ENCODE peak calls at places on chromosomes 4 and X, in nine cellular contexts. S is tibial nerve; K is mucosa of descending colon; C is lung; N is GM23248; B is HepG2; Y is kidney; E is fibroblast of lung; G is effector memory CD4-positive, alpha-beta T cell. Q is an unnamed sample.
A peak's percentile ranks its signal among the peaks of the same experiment; 100 is the strongest.

GRCh38 chr4:137425281-137425680 is 107.0 kb downstream of the PCDH18 start:
- DNase-seq in E (no peak), Y (no peak), N (no peak), S (no peak), C (no peak), K (no peak), B (no peak), G (no peak), Q (no peak)

GRCh38 chrX:103607385-103608304 is at the start of gene TCEAL3:
- DNase-seq in N (peak; percentile 76), E (peak; percentile 35), Y (peak; percentile 88), K (peak; percentile 44), S (peak; percentile 31), G (peak; percentile 38), B (no peak), C (peak; percentile 47), Q (peak; percentile 22)

GRCh38 chrX:108177321-108177990 is 85.9 kb downstream of the ATG4A start:
- DNase-seq in S (no peak), N (no peak), E (no peak), Y (no peak), G (no peak), B (no peak), K (no peak), C (no peak), Q (no peak)

GRCh38 chr4:14333616-14334015 is 668.7 kb upstream of the CPEB2 start:
- DNase-seq in S (no peak), B (no peak), N (no peak), G (no peak), K (no peak), C (no peak), E (no peak), Y (no peak), Q (no peak)

GRCh38 chr4:147530723-147531122 is 49.8 kb downstream of the EDNRA start:
- DNase-seq in B (no peak), Y (no peak), G (no peak), N (no peak), K (no peak), S (no peak), E (no peak), C (no peak), Q (no peak)

GRCh38 chrX:107506596-107507031 is 57.2 kb downstream of the FRMPD3 start:
- DNase-seq in C (no peak), B (no peak), E (no peak), K (no peak), S (no peak), Y (no peak), G (no peak), N (no peak), Q (no peak)

GRCh38 chr4:85720736-85721135 is 245.8 kb downstream of the ARHGAP24 start:
- DNase-seq in N (peak; percentile 62), Y (no peak), K (no peak), E (peak; percentile 55), G (no peak), S (no peak), B (peak; percentile 7), C (no peak), Q (no peak)

GRCh38 chr4:11908712-11909111 is 480.0 kb upstream of the HS3ST1 start:
- DNase-seq in C (no peak), B (no peak), N (no peak), E (no peak), S (no peak), Y (no peak), K (no peak), G (no peak), Q (no peak)

GRCh38 chr4:171473155-171473554 is 340.0 kb upstream of the GALNTL6 start:
- DNase-seq in C (no peak), E (no peak), N (no peak), S (no peak), K (no peak), B (no peak), G (no peak), Y (no peak), Q (no peak)

GRCh38 chr4:89171176-89171575 is 59.8 kb downstream of the TIGD2 start:
- DNase-seq in N (no peak), K (no peak), B (no peak), C (no peak), Y (no peak), E (peak; percentile 15), G (no peak), S (no peak), Q (no peak)

GRCh38 chr4:89174784-89175183 is 63.5 kb downstream of the TIGD2 start:
- DNase-seq in K (no peak), C (no peak), Y (no peak), S (no peak), B (no peak), N (no peak), E (no peak), G (no peak), Q (no peak)

GRCh38 chr4:89172865-89173264 is 61.5 kb downstream of the TIGD2 start:
- DNase-seq in E (no peak), G (no peak), Y (no peak), C (no peak), N (no peak), K (no peak), B (peak; percentile 7), S (no peak), Q (no peak)

GRCh38 chr4:89175611-89176010 is 64.3 kb downstream of the TIGD2 start:
- DNase-seq in E (no peak), Y (no peak), K (peak; percentile 28), B (no peak), C (no peak), N (no peak), S (no peak), G (no peak), Q (no peak)

DNA sequence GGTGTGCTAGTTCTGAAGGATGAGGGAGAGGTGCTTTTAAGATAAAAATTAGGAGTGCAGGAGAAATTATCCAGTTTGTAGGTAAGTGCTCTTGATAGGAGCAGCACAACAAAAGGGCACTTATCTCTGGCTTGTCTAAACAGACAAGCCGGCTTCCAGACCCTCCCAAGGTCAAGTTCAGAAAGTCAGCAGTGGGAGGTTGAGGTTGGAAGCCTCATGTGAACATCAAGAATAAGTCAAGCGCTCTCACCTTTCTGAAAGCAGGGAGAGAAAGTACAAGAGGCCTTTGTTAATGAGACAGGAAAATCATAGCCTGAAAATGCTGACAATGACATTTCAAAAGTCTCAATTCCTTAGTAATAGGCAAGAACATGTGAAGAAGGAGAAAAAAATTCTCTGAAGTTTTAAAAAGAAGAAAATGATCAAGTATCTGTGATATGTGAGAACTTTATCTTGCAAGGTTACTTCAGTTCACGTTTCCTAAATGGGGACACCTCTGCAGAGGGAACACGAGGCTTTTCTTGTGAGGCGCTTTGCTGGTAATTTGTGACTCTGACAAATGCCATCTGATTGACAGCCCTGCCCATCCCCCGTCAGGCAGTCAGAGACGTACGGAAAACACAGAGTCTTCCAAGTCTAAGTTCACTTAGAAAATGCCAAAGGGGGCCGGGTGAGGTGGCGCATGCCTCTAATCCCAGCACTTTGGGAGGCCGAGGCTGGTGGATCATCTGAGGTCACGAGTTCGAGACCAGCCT is 62.2 kb downstream of the TIGD2 start:
- DNase-seq in G (no peak), Y (no peak), S (no peak), C (no peak), N (no peak), B (no peak), E (no peak), K (no peak), Q (no peak)
- H3K4me1 ChIP-seq in G (no peaks in the 10 kb centered on the region), Y (no peaks in the 10 kb centered on the region), S (no peaks in the 10 kb centered on the region), C (no peaks in the 10 kb centered on the region), N (peaks cover 9% of the 10 kb centered on the region), B (no peaks in the 10 kb centered on the region), E (no peaks in the 10 kb centered on the region), K (no peaks in the 10 kb centered on the region), Q (no peaks in the 10 kb centered on the region)

GRCh38 chrX:13733506-13733905 is 914 bp downstream of the TRAPPC2 start:
- DNase-seq in Y (no peak), G (no peak), N (peak; percentile 36), K (no peak), E (peak; percentile 11), S (no peak), C (no peak), B (no peak), Q (no peak)

GRCh38 chrX:13732246-13733067 is 2.0 kb downstream of the TRAPPC2 start:
- DNase-seq in E (no peak), Y (no peak), G (no peak), C (no peak), B (no peak), N (peak; percentile 40), S (no peak), K (no peak), Q (no peak)

DNA sequence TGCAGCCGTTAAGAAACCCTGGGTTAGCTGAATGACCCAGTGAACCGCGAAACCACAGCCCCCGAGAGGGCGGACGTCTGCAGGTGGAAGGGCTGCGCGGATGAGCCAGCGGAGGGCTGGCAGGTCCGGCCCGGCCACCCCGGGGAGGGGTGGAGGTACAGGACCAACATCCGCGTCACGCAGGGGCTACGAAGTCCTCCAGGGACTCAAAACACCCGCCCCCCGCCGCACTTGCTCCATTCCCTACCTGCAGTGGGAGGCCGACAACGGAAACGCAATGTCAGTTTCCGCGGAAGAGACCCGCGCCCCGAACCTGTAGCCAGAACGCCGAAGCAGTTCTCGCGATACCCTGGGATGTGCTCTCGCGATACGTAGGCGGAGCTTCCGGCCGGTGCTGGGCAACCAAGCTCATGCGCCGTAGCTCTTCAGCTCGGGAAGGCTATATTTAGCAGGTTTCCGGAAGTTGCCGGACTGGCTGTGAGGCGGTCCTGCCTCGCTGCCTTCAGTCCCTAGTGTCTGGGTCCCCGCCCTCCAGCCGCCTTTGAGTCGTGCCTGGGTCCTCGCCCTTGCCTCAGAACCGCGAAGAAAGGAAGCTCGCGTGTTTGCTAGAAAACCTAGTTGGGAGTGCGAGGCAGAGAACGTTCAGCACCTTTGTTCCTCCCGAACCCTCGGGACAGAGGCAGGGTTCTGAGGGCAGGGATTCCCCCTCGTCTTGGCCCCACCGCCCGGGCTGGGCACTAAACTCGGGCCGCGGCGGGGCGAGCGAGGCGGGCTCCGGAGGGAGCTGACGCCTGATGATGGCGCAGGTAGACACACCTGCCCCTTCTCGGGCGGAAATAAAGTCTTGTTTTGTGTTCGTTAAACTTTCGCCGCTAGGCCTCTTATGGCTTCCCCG is at the start of the genes OFD1 and TRAPPC2:
- DNase-seq in B (peak; percentile 88), S (peak; percentile 77), C (peak; percentile 95), N (peak; percentile 95), Y (peak; percentile 97), K (peak; percentile 94), E (peak; percentile 95), G (peak; percentile 86), Q (peak; percentile 92)
- H3K36me3 ChIP-seq in B (no peaks in the 10 kb centered on the region), S (no peaks in the 10 kb centered on the region), C (no peaks in the 10 kb centered on the region), N (no peaks in the 10 kb centered on the region), Y (no peaks in the 10 kb centered on the region), K (no peaks in the 10 kb centered on the region), E (no peaks in the 10 kb centered on the region), G (peaks cover 6% of the 10 kb centered on the region), Q (no peaks in the 10 kb centered on the region)

GRCh38 chrX:16876696-16877095 is 6.5 kb upstream of the RBBP7 start:
- DNase-seq in K (no peak), B (no peak), G (no peak), S (no peak), N (no peak), C (no peak), Y (no peak), E (no peak), Q (no peak)
- H3K4me1 ChIP-seq in K (no peaks in the 10 kb centered on the region), B (peaks cover 5% of the 10 kb centered on the region), G (no peaks in the 10 kb centered on the region), S (no peaks in the 10 kb centered on the region), N (no peaks in the 10 kb centered on the region), C (no peaks in the 10 kb centered on the region), Y (no peaks in the 10 kb centered on the region), E (peaks cover under 1% of the 10 kb centered on the region), Q (no peaks in the 10 kb centered on the region)

DNA sequence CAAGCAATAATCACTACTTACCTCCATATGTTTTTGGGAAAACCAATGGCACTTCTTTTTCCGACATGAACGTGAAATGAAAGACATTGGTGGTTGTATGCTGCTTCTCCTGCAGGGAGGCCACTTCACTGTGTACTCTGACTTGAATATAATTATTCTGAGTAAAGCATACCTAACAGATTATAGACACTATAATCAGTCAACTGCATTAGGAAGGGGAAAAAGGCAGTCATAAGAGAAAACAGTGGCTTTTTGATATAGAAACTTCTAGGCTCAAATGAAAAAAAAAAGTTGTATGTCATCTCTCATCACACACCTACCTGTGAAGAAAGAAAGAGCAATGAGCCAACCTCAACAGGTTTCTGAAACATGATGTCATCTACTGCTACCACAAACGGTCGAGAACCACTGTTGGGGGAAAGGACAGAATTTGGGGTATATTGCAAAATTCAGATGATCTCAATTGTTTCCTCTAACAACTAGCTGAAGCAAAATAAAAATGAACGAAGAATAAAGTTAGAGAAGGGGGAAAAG is 37.4 kb downstream of the PRDX4 start:
- DNase-seq in G (no peak), B (no peak), C (no peak), Y (no peak), S (no peak), N (no peak), K (no peak), E (no peak), Q (no peak)
- H3K36me3 ChIP-seq in G (no peaks in the 10 kb centered on the region), B (peaks cover 11% of the 10 kb centered on the region), C (peaks cover 24% of the 10 kb centered on the region), Y (peaks cover 7% of the 10 kb centered on the region), S (no peaks in the 10 kb centered on the region), N (peaks cover 28% of the 10 kb centered on the region), K (no peaks in the 10 kb centered on the region), E (no peaks in the 10 kb centered on the region), Q (no peaks in the 10 kb centered on the region)

Q was measured in Caco-2.